ENCODE peak calls at places on chromosome 5, in five cellular contexts. One of them, this sample, is unnamed.

GRCh38 chr5:134133995-134134541 is 19.6 kb downstream of the TCF7 start:
- DNase-seq in stimulated activated CD4-positive, alpha-beta T cell treated with anti-CD3 and anti-CD28 coated beads, Interleukin-12 subunit alpha, Interleukin-12 subunit beta, amount 100 ng/mL, for 4 hours: no peak
- DNase-seq in T-helper 2 cell: no peak
- DNase-seq in fibroblast of pulmonary artery: no peak
- DNase-seq in activated CD4-positive, alpha-beta T cell treated with anti-CD3 and anti-CD28 coated beads for 36 hours: peak; percentile 6
- DNase-seq in this sample: no peak

GRCh38 chr5:160918386-160918785 is 66.4 kb upstream of the ATP10B start:
- DNase-seq in fibroblast of pulmonary artery: no peak
- DNase-seq in T-helper 2 cell: no peak
- DNase-seq in stimulated activated CD4-positive, alpha-beta T cell treated with anti-CD3 and anti-CD28 coated beads, Interleukin-12 subunit alpha, Interleukin-12 subunit beta, amount 100 ng/mL, for 4 hours: no peak
- DNase-seq in activated CD4-positive, alpha-beta T cell treated with anti-CD3 and anti-CD28 coated beads for 36 hours: no peak
- DNase-seq in this sample: no peak

GRCh38 chr5:102223542-102224444 is 72.3 kb downstream of the SLCO4C1 start:
- DNase-seq in stimulated activated CD4-positive, alpha-beta T cell treated with anti-CD3 and anti-CD28 coated beads, Interleukin-12 subunit alpha, Interleukin-12 subunit beta, amount 100 ng/mL, for 4 hours: no peak
- DNase-seq in fibroblast of pulmonary artery: peak; percentile 44
- DNase-seq in T-helper 2 cell: no peak
- DNase-seq in activated CD4-positive, alpha-beta T cell treated with anti-CD3 and anti-CD28 coated beads for 36 hours: no peak
- DNase-seq in this sample: peak; percentile 16

GRCh38 chr5:95916687-95917085 is 45.0 kb downstream of the ELL2 start:
- DNase-seq in T-helper 2 cell: no peak
- DNase-seq in fibroblast of pulmonary artery: peak; percentile 50
- DNase-seq in stimulated activated CD4-positive, alpha-beta T cell treated with anti-CD3 and anti-CD28 coated beads, Interleukin-12 subunit alpha, Interleukin-12 subunit beta, amount 100 ng/mL, for 4 hours: no peak
- DNase-seq in activated CD4-positive, alpha-beta T cell treated with anti-CD3 and anti-CD28 coated beads for 36 hours: no peak
- DNase-seq in this sample: no peak

GRCh38 chr5:82793808-82794419 is 283.3 kb downstream of the TMEM167A start:
- DNase-seq in fibroblast of pulmonary artery: peak; percentile 60
- DNase-seq in stimulated activated CD4-positive, alpha-beta T cell treated with anti-CD3 and anti-CD28 coated beads, Interleukin-12 subunit alpha, Interleukin-12 subunit beta, amount 100 ng/mL, for 4 hours: peak; percentile 17
- DNase-seq in T-helper 2 cell: peak; percentile 3
- DNase-seq in activated CD4-positive, alpha-beta T cell treated with anti-CD3 and anti-CD28 coated beads for 36 hours: peak; percentile 62
- DNase-seq in this sample: no peak

GRCh38 chr5:160903076-160903475 is 51.1 kb upstream of the ATP10B start:
- DNase-seq in T-helper 2 cell: no peak
- DNase-seq in fibroblast of pulmonary artery: no peak
- DNase-seq in activated CD4-positive, alpha-beta T cell treated with anti-CD3 and anti-CD28 coated beads for 36 hours: no peak
- DNase-seq in stimulated activated CD4-positive, alpha-beta T cell treated with anti-CD3 and anti-CD28 coated beads, Interleukin-12 subunit alpha, Interleukin-12 subunit beta, amount 100 ng/mL, for 4 hours: no peak
- DNase-seq in this sample: no peak

GRCh38 chr5:128546658-128547281 is 8.7 kb upstream of the FBN2 start:
- DNase-seq in T-helper 2 cell: no peak
- DNase-seq in stimulated activated CD4-positive, alpha-beta T cell treated with anti-CD3 and anti-CD28 coated beads, Interleukin-12 subunit alpha, Interleukin-12 subunit beta, amount 100 ng/mL, for 4 hours: no peak
- DNase-seq in activated CD4-positive, alpha-beta T cell treated with anti-CD3 and anti-CD28 coated beads for 36 hours: no peak
- DNase-seq in fibroblast of pulmonary artery: peak; percentile 29
- DNase-seq in this sample: no peak

GRCh38 chr5:140324834-140325195 is 21.6 kb downstream of the HBEGF start:
- DNase-seq in activated CD4-positive, alpha-beta T cell treated with anti-CD3 and anti-CD28 coated beads for 36 hours: no peak
- DNase-seq in fibroblast of pulmonary artery: peak; percentile 87
- DNase-seq in stimulated activated CD4-positive, alpha-beta T cell treated with anti-CD3 and anti-CD28 coated beads, Interleukin-12 subunit alpha, Interleukin-12 subunit beta, amount 100 ng/mL, for 4 hours: no peak
- DNase-seq in T-helper 2 cell: no peak
- DNase-seq in this sample: no peak

GRCh38 chr5:94188725-94189124 is 429.7 kb downstream of the KIAA0825 start:
- DNase-seq in activated CD4-positive, alpha-beta T cell treated with anti-CD3 and anti-CD28 coated beads for 36 hours: no peak
- DNase-seq in fibroblast of pulmonary artery: no peak
- DNase-seq in stimulated activated CD4-positive, alpha-beta T cell treated with anti-CD3 and anti-CD28 coated beads, Interleukin-12 subunit alpha, Interleukin-12 subunit beta, amount 100 ng/mL, for 4 hours: no peak
- DNase-seq in T-helper 2 cell: no peak
- DNase-seq in this sample: no peak

GRCh38 chr5:127011961-127012644 is 18.3 kb downstream of the MARCHF3 start:
- DNase-seq in activated CD4-positive, alpha-beta T cell treated with anti-CD3 and anti-CD28 coated beads for 36 hours: no peak
- DNase-seq in fibroblast of pulmonary artery: peak; percentile 33
- DNase-seq in T-helper 2 cell: no peak
- DNase-seq in stimulated activated CD4-positive, alpha-beta T cell treated with anti-CD3 and anti-CD28 coated beads, Interleukin-12 subunit alpha, Interleukin-12 subunit beta, amount 100 ng/mL, for 4 hours: no peak
- DNase-seq in this sample: peak; percentile 27

GRCh38 chr5:6583049-6583880 is 49.6 kb downstream of the NSUN2 start:
- DNase-seq in T-helper 2 cell: no peak
- DNase-seq in stimulated activated CD4-positive, alpha-beta T cell treated with anti-CD3 and anti-CD28 coated beads, Interleukin-12 subunit alpha, Interleukin-12 subunit beta, amount 100 ng/mL, for 4 hours: no peak
- DNase-seq in activated CD4-positive, alpha-beta T cell treated with anti-CD3 and anti-CD28 coated beads for 36 hours: peak; percentile 41
- DNase-seq in fibroblast of pulmonary artery: peak; percentile 4
- DNase-seq in this sample: peak; percentile 75

GRCh38 chr5:57412010-57412409 is 70.6 kb downstream of the ACTBL2 start:
- DNase-seq in T-helper 2 cell: no peak
- DNase-seq in fibroblast of pulmonary artery: peak; percentile 79
- DNase-seq in activated CD4-positive, alpha-beta T cell treated with anti-CD3 and anti-CD28 coated beads for 36 hours: no peak
- DNase-seq in stimulated activated CD4-positive, alpha-beta T cell treated with anti-CD3 and anti-CD28 coated beads, Interleukin-12 subunit alpha, Interleukin-12 subunit beta, amount 100 ng/mL, for 4 hours: no peak
- DNase-seq in this sample: no peak

GRCh38 chr5:92800360-92800759 is 780.7 kb downstream of the NR2F1-AS1 start:
- DNase-seq in activated CD4-positive, alpha-beta T cell treated with anti-CD3 and anti-CD28 coated beads for 36 hours: no peak
- DNase-seq in T-helper 2 cell: no peak
- DNase-seq in stimulated activated CD4-positive, alpha-beta T cell treated with anti-CD3 and anti-CD28 coated beads, Interleukin-12 subunit alpha, Interleukin-12 subunit beta, amount 100 ng/mL, for 4 hours: no peak
- DNase-seq in fibroblast of pulmonary artery: peak; percentile 23
- DNase-seq in this sample: no peak